ENCODE peak calls at places on chromosomes 7 and 10, in nine cellular contexts. Z is psoas muscle; P is naive thymus-derived CD8-positive, alpha-beta T cell; W is HuH-7.5; C is ovary; H is dorsolateral prefrontal cortex; Q is OCI-LY7; J is stimulated activated CD4-positive, alpha-beta T cell treated with anti-CD3 and anti-CD28 coated beads, TNF-alpha, amount 100 ng/mL, for 48 hours; R is fibroblast of the aortic adventitia. U is an unnamed sample.

GRCh38 chr10:122706947-122707346 is 7.3 kb upstream of the C10orf120 start:
- DNase-seq in R (no peak), J (no peak), W (no peak), H (no peak), Z (no peak), C (no peak), Q (no peak), P (no peak), U (no peak)

GRCh38 chr7:48048113-48048512 is 12.8 kb downstream of the C7orf57 start:
- DNase-seq in Z (no peak), J (no peak), W (no peak), H (no peak), Q (no peak), R (no peak), C (no peak), P (no peak), U (no peak)

GRCh38 chr7:28808786-28809533 is 149.2 kb downstream of the TRIL start:
- DNase-seq in W (no peak), P (no peak), C (no peak), H (peak), R (peak), J (no peak), Q (peak), Z (no peak), U (no peak)

GRCh38 chr10:75651452-75651851 is 220.0 kb downstream of the LRMDA start:
- DNase-seq in C (no peak), Q (no peak), J (no peak), R (peak), Z (no peak), P (no peak), H (no peak), W (no peak), U (no peak)

GRCh38 chr10:69685426-69685801 is 55.4 kb downstream of the FAM241B start:
- DNase-seq in P (no peak), J (no peak), W (no peak), Q (no peak), Z (no peak), R (no peak), C (no peak), H (no peak), U (no peak)

GRCh38 chr10:120492366-120492765 is 35.3 kb downstream of the PLPP4 start:
- DNase-seq in Q (no peak), C (no peak), W (no peak), R (peak), P (no peak), H (no peak), J (no peak), Z (no peak), U (no peak)

GRCh38 chr10:116783011-116783655 is 40.8 kb upstream of the HSPA12A start:
- DNase-seq in Z (no peak), C (no peak), H (no peak), J (no peak), W (no peak), Q (no peak), P (no peak), R (no peak), U (no peak)

GRCh38 chr10:71324743-71325142 is 5.7 kb downstream of the SLC29A3 start:
- DNase-seq in J (no peak), Q (no peak), R (no peak), H (no peak), C (no peak), P (no peak), W (no peak), Z (no peak), U (no peak)

GRCh38 chr10:23070819-23071218 is 24.6 kb upstream of the MSRB2 start:
- DNase-seq in Z (no peak), C (no peak), H (no peak), W (no peak), J (no peak), Q (no peak), R (no peak), P (no peak), U (no peak)

GRCh38 chr10:94186722-94187121 is 176.0 kb downstream of the NOC3L start:
- DNase-seq in J (no peak), H (no peak), Q (no peak), P (no peak), Z (no peak), R (no peak), W (no peak), C (no peak), U (no peak)

GRCh38 chr7:112266141-112266540 is 59.6 kb downstream of the ZNF277 start:
- DNase-seq in W (no peak), H (no peak), R (no peak), J (no peak), P (no peak), C (no peak), Z (no peak), Q (no peak), U (no peak)

GRCh38 chr10:76172020-76172419 is 740.6 kb downstream of the LRMDA start:
- DNase-seq in Q (no peak), H (no peak), W (no peak), R (no peak), C (no peak), J (no peak), Z (no peak), P (no peak), U (no peak)

U was measured in A549.